ENCODE peak calls at places on chromosomes 7 and 10, in seven cellular contexts. One of them, this sample, is unnamed.

GRCh38 chr10:34854147-34854601 is 39.1 kb upstream of the PARD3 start:
- DNase-seq in germinal center: no peak
- DNase-seq in NT2/D1: no peak
- DNase-seq in AG08396: peak; percentile 24
- DNase-seq in amygdala: peak; percentile 27
- DNase-seq in activated T-helper 1 cell treated with anti-CD3 and anti-CD28 coated beads, Interleukin-12 subunit alpha, Interleukin-12 subunit beta, Interleukin-2, Interleukin-4 antibody, amounts not matched to agents 30 ng/mL and 10 ng/mL and 1 ng/mL, durations not matched to agents 14 hours and 24 hours and 36 hours: no peak
- DNase-seq in NCI-H1092: peak; percentile 30
- DNase-seq in this sample: no peak

GRCh38 chr10:84540022-84540616 is 211.7 kb downstream of the CCSER2 start:
- DNase-seq in amygdala: no peak
- DNase-seq in germinal center: no peak
- DNase-seq in NT2/D1: no peak
- DNase-seq in activated T-helper 1 cell treated with anti-CD3 and anti-CD28 coated beads, Interleukin-12 subunit alpha, Interleukin-12 subunit beta, Interleukin-2, Interleukin-4 antibody, amounts not matched to agents 30 ng/mL and 10 ng/mL and 1 ng/mL, durations not matched to agents 14 hours and 24 hours and 36 hours: no peak
- DNase-seq in AG08396: peak; percentile 90
- DNase-seq in NCI-H1092: no peak
- DNase-seq in this sample: no peak

GRCh38 chr10:73263948-73264347 is 11.5 kb upstream of the MRPS16 start:
- DNase-seq in NT2/D1: no peak
- DNase-seq in AG08396: peak; percentile 27
- DNase-seq in amygdala: no peak
- DNase-seq in germinal center: peak; percentile 14
- DNase-seq in NCI-H1092: no peak
- DNase-seq in activated T-helper 1 cell treated with anti-CD3 and anti-CD28 coated beads, Interleukin-12 subunit alpha, Interleukin-12 subunit beta, Interleukin-2, Interleukin-4 antibody, amounts not matched to agents 30 ng/mL and 10 ng/mL and 1 ng/mL, durations not matched to agents 14 hours and 24 hours and 36 hours: no peak
- DNase-seq in this sample: no peak

GRCh38 chr10:104077282-104078151 is 8.2 kb downstream of the COL17A1 start:
- DNase-seq in activated T-helper 1 cell treated with anti-CD3 and anti-CD28 coated beads, Interleukin-12 subunit alpha, Interleukin-12 subunit beta, Interleukin-2, Interleukin-4 antibody, amounts not matched to agents 30 ng/mL and 10 ng/mL and 1 ng/mL, durations not matched to agents 14 hours and 24 hours and 36 hours: no peak
- DNase-seq in amygdala: no peak
- DNase-seq in NCI-H1092: no peak
- DNase-seq in AG08396: no peak
- DNase-seq in germinal center: no peak
- DNase-seq in NT2/D1: no peak
- DNase-seq in this sample: no peak

GRCh38 chr7:1512781-1513656 is 8.8 kb upstream of the INTS1 start:
- DNase-seq in amygdala: peak; percentile 47
- DNase-seq in AG08396: peak; percentile 80
- DNase-seq in germinal center: peak; percentile 74
- DNase-seq in NT2/D1: no peak
- DNase-seq in activated T-helper 1 cell treated with anti-CD3 and anti-CD28 coated beads, Interleukin-12 subunit alpha, Interleukin-12 subunit beta, Interleukin-2, Interleukin-4 antibody, amounts not matched to agents 30 ng/mL and 10 ng/mL and 1 ng/mL, durations not matched to agents 14 hours and 24 hours and 36 hours: peak; percentile 20
- DNase-seq in NCI-H1092: no peak
- DNase-seq in this sample: peak; percentile 20

GRCh38 chr7:123622660-123623386 is 21.2 kb downstream of the ASB15 start:
- DNase-seq in NCI-H1092: peak; percentile 85
- DNase-seq in amygdala: no peak
- DNase-seq in germinal center: no peak
- DNase-seq in AG08396: no peak
- DNase-seq in NT2/D1: no peak
- DNase-seq in activated T-helper 1 cell treated with anti-CD3 and anti-CD28 coated beads, Interleukin-12 subunit alpha, Interleukin-12 subunit beta, Interleukin-2, Interleukin-4 antibody, amounts not matched to agents 30 ng/mL and 10 ng/mL and 1 ng/mL, durations not matched to agents 14 hours and 24 hours and 36 hours: no peak
- DNase-seq in this sample: no peak

GRCh38 chr7:117572826-117573620 is 93.2 kb downstream of the CFTR start:
- DNase-seq in NCI-H1092: no peak
- DNase-seq in AG08396: no peak
- DNase-seq in amygdala: no peak
- DNase-seq in NT2/D1: no peak
- DNase-seq in germinal center: no peak
- DNase-seq in activated T-helper 1 cell treated with anti-CD3 and anti-CD28 coated beads, Interleukin-12 subunit alpha, Interleukin-12 subunit beta, Interleukin-2, Interleukin-4 antibody, amounts not matched to agents 30 ng/mL and 10 ng/mL and 1 ng/mL, durations not matched to agents 14 hours and 24 hours and 36 hours: no peak
- DNase-seq in this sample: no peak

GRCh38 chr7:101986335-101986734 is 168.9 kb downstream of the CUX1 start:
- DNase-seq in germinal center: no peak
- DNase-seq in NCI-H1092: no peak
- DNase-seq in NT2/D1: no peak
- DNase-seq in amygdala: no peak
- DNase-seq in AG08396: no peak
- DNase-seq in activated T-helper 1 cell treated with anti-CD3 and anti-CD28 coated beads, Interleukin-12 subunit alpha, Interleukin-12 subunit beta, Interleukin-2, Interleukin-4 antibody, amounts not matched to agents 30 ng/mL and 10 ng/mL and 1 ng/mL, durations not matched to agents 14 hours and 24 hours and 36 hours: no peak
- DNase-seq in this sample: no peak

GRCh38 chr7:50791921-50792341 is 9.2 kb upstream of the GRB10 start:
- DNase-seq in NT2/D1: no peak
- DNase-seq in amygdala: no peak
- DNase-seq in activated T-helper 1 cell treated with anti-CD3 and anti-CD28 coated beads, Interleukin-12 subunit alpha, Interleukin-12 subunit beta, Interleukin-2, Interleukin-4 antibody, amounts not matched to agents 30 ng/mL and 10 ng/mL and 1 ng/mL, durations not matched to agents 14 hours and 24 hours and 36 hours: no peak
- DNase-seq in AG08396: peak; percentile 53
- DNase-seq in NCI-H1092: no peak
- DNase-seq in germinal center: no peak
- DNase-seq in this sample: no peak

GRCh38 chr7:93228302-93228701 is 2.0 kb upstream of the HEPACAM2 start:
- DNase-seq in NCI-H1092: peak; percentile 73
- DNase-seq in NT2/D1: peak; percentile 27
- DNase-seq in activated T-helper 1 cell treated with anti-CD3 and anti-CD28 coated beads, Interleukin-12 subunit alpha, Interleukin-12 subunit beta, Interleukin-2, Interleukin-4 antibody, amounts not matched to agents 30 ng/mL and 10 ng/mL and 1 ng/mL, durations not matched to agents 14 hours and 24 hours and 36 hours: peak; percentile 6
- DNase-seq in germinal center: peak; percentile 59
- DNase-seq in AG08396: peak; percentile 28
- DNase-seq in amygdala: no peak
- DNase-seq in this sample: no peak

GRCh38 chr7:74507538-74508319 is 54.0 kb downstream of the GTF2IRD1 start:
- DNase-seq in NCI-H1092: no peak
- DNase-seq in amygdala: no peak
- DNase-seq in NT2/D1: no peak
- DNase-seq in activated T-helper 1 cell treated with anti-CD3 and anti-CD28 coated beads, Interleukin-12 subunit alpha, Interleukin-12 subunit beta, Interleukin-2, Interleukin-4 antibody, amounts not matched to agents 30 ng/mL and 10 ng/mL and 1 ng/mL, durations not matched to agents 14 hours and 24 hours and 36 hours: no peak
- DNase-seq in germinal center: no peak
- DNase-seq in AG08396: no peak
- DNase-seq in this sample: peak; percentile 79

GRCh38 chr7:1912472-1913289 is 242.6 kb downstream of the ELFN1 start:
- DNase-seq in germinal center: peak; percentile 52
- DNase-seq in NCI-H1092: no peak
- DNase-seq in amygdala: no peak
- DNase-seq in activated T-helper 1 cell treated with anti-CD3 and anti-CD28 coated beads, Interleukin-12 subunit alpha, Interleukin-12 subunit beta, Interleukin-2, Interleukin-4 antibody, amounts not matched to agents 30 ng/mL and 10 ng/mL and 1 ng/mL, durations not matched to agents 14 hours and 24 hours and 36 hours: no peak
- DNase-seq in AG08396: peak; percentile 96
- DNase-seq in NT2/D1: no peak
- DNase-seq in this sample: no peak

GRCh38 chr7:2224934-2225333 is 7.8 kb downstream of the MAD1L1 start:
- DNase-seq in amygdala: no peak
- DNase-seq in AG08396: no peak
- DNase-seq in activated T-helper 1 cell treated with anti-CD3 and anti-CD28 coated beads, Interleukin-12 subunit alpha, Interleukin-12 subunit beta, Interleukin-2, Interleukin-4 antibody, amounts not matched to agents 30 ng/mL and 10 ng/mL and 1 ng/mL, durations not matched to agents 14 hours and 24 hours and 36 hours: no peak
- DNase-seq in NCI-H1092: no peak
- DNase-seq in germinal center: no peak
- DNase-seq in NT2/D1: no peak
- DNase-seq in this sample: no peak

GRCh38 chr10:7971949-7972348 is 82.5 kb upstream of the GATA3 start:
- DNase-seq in NT2/D1: no peak
- DNase-seq in AG08396: no peak
- DNase-seq in amygdala: no peak
- DNase-seq in germinal center: no peak
- DNase-seq in NCI-H1092: no peak
- DNase-seq in activated T-helper 1 cell treated with anti-CD3 and anti-CD28 coated beads, Interleukin-12 subunit alpha, Interleukin-12 subunit beta, Interleukin-2, Interleukin-4 antibody, amounts not matched to agents 30 ng/mL and 10 ng/mL and 1 ng/mL, durations not matched to agents 14 hours and 24 hours and 36 hours: no peak
- DNase-seq in this sample: no peak

GRCh38 chr10:62224606-62225005 is 44.0 kb downstream of the RTKN2 start:
- DNase-seq in activated T-helper 1 cell treated with anti-CD3 and anti-CD28 coated beads, Interleukin-12 subunit alpha, Interleukin-12 subunit beta, Interleukin-2, Interleukin-4 antibody, amounts not matched to agents 30 ng/mL and 10 ng/mL and 1 ng/mL, durations not matched to agents 14 hours and 24 hours and 36 hours: no peak
- DNase-seq in germinal center: no peak
- DNase-seq in NT2/D1: peak; percentile 2
- DNase-seq in AG08396: peak; percentile 54
- DNase-seq in amygdala: no peak
- DNase-seq in NCI-H1092: no peak
- DNase-seq in this sample: no peak

GRCh38 chr7:91191771-91192170 is 72.5 kb upstream of the FZD1 start:
- DNase-seq in AG08396: no peak
- DNase-seq in germinal center: no peak
- DNase-seq in amygdala: no peak
- DNase-seq in activated T-helper 1 cell treated with anti-CD3 and anti-CD28 coated beads, Interleukin-12 subunit alpha, Interleukin-12 subunit beta, Interleukin-2, Interleukin-4 antibody, amounts not matched to agents 30 ng/mL and 10 ng/mL and 1 ng/mL, durations not matched to agents 14 hours and 24 hours and 36 hours: no peak
- DNase-seq in NT2/D1: no peak
- DNase-seq in NCI-H1092: no peak
- DNase-seq in this sample: no peak

GRCh38 chr7:55147101-55147500 is 128.3 kb downstream of the EGFR start:
- DNase-seq in amygdala: no peak
- DNase-seq in NT2/D1: no peak
- DNase-seq in AG08396: no peak
- DNase-seq in activated T-helper 1 cell treated with anti-CD3 and anti-CD28 coated beads, Interleukin-12 subunit alpha, Interleukin-12 subunit beta, Interleukin-2, Interleukin-4 antibody, amounts not matched to agents 30 ng/mL and 10 ng/mL and 1 ng/mL, durations not matched to agents 14 hours and 24 hours and 36 hours: no peak
- DNase-seq in NCI-H1092: no peak
- DNase-seq in germinal center: no peak
- DNase-seq in this sample: no peak

GRCh38 chr7:55545496-55545895 is 26.8 kb downstream of the VOPP1 start:
- DNase-seq in germinal center: no peak
- DNase-seq in NT2/D1: no peak
- DNase-seq in AG08396: peak; percentile 57
- DNase-seq in NCI-H1092: no peak
- DNase-seq in amygdala: no peak
- DNase-seq in activated T-helper 1 cell treated with anti-CD3 and anti-CD28 coated beads, Interleukin-12 subunit alpha, Interleukin-12 subunit beta, Interleukin-2, Interleukin-4 antibody, amounts not matched to agents 30 ng/mL and 10 ng/mL and 1 ng/mL, durations not matched to agents 14 hours and 24 hours and 36 hours: no peak
- DNase-seq in this sample: no peak

GRCh38 chr10:5545011-5545410 is 20.2 kb downstream of the CALML3 start:
- DNase-seq in amygdala: no peak
- DNase-seq in NCI-H1092: no peak
- DNase-seq in NT2/D1: no peak
- DNase-seq in activated T-helper 1 cell treated with anti-CD3 and anti-CD28 coated beads, Interleukin-12 subunit alpha, Interleukin-12 subunit beta, Interleukin-2, Interleukin-4 antibody, amounts not matched to agents 30 ng/mL and 10 ng/mL and 1 ng/mL, durations not matched to agents 14 hours and 24 hours and 36 hours: no peak
- DNase-seq in AG08396: no peak
- DNase-seq in germinal center: no peak
- DNase-seq in this sample: no peak

GRCh38 chr10:79487296-79488194 is 24.8 kb upstream of the EIF5AL1 start:
- DNase-seq in activated T-helper 1 cell treated with anti-CD3 and anti-CD28 coated beads, Interleukin-12 subunit alpha, Interleukin-12 subunit beta, Interleukin-2, Interleukin-4 antibody, amounts not matched to agents 30 ng/mL and 10 ng/mL and 1 ng/mL, durations not matched to agents 14 hours and 24 hours and 36 hours: peak; percentile 15
- DNase-seq in AG08396: peak; percentile 53
- DNase-seq in NCI-H1092: peak; percentile 22
- DNase-seq in germinal center: peak; percentile 56
- DNase-seq in amygdala: no peak
- DNase-seq in NT2/D1: peak; percentile 57
- DNase-seq in this sample: no peak

GRCh38 chr10:58625070-58625469 is 112.4 kb downstream of the BICC1 start:
- DNase-seq in NT2/D1: no peak
- DNase-seq in activated T-helper 1 cell treated with anti-CD3 and anti-CD28 coated beads, Interleukin-12 subunit alpha, Interleukin-12 subunit beta, Interleukin-2, Interleukin-4 antibody, amounts not matched to agents 30 ng/mL and 10 ng/mL and 1 ng/mL, durations not matched to agents 14 hours and 24 hours and 36 hours: no peak
- DNase-seq in amygdala: no peak
- DNase-seq in AG08396: peak; percentile 18
- DNase-seq in NCI-H1092: no peak
- DNase-seq in germinal center: no peak
- DNase-seq in this sample: no peak

GRCh38 chr10:93039721-93040120 is 20.9 kb upstream of the CYP26C1 start:
- DNase-seq in amygdala: no peak
- DNase-seq in NCI-H1092: no peak
- DNase-seq in AG08396: peak; percentile 43
- DNase-seq in activated T-helper 1 cell treated with anti-CD3 and anti-CD28 coated beads, Interleukin-12 subunit alpha, Interleukin-12 subunit beta, Interleukin-2, Interleukin-4 antibody, amounts not matched to agents 30 ng/mL and 10 ng/mL and 1 ng/mL, durations not matched to agents 14 hours and 24 hours and 36 hours: no peak
- DNase-seq in germinal center: peak; percentile 41
- DNase-seq in NT2/D1: no peak
- DNase-seq in this sample: no peak